ENCODE peak calls at places on chromosomes 13 and 19, in eight cellular contexts. T, M, A, G, B, R, Z and C are unnamed samples.

GRCh38 chr19:35223084-35223790 is 5.3 kb downstream of the FAM187B start:
- DNase-seq in Z (no peak), A (no peak), G (no peak), R (no peak), B (no peak), T (no peak), M (no peak), C (no peak)

GRCh38 chr19:3360494-3361383 is 5.6 kb upstream of the NFIC start:
- DNase-seq in A (no peak), Z (no peak), G (no peak), R (peak), M (peak), B (no peak), T (peak), C (peak)

GRCh38 chr19:40688987-40689338 is 1.5 kb downstream of the NUMBL start:
- DNase-seq in M (no peak), T (no peak), Z (no peak), R (no peak), G (no peak), A (no peak), B (no peak), C (no peak)

GRCh38 chr19:58428617-58429016 is 11.3 kb downstream of the ZNF132 start:
- DNase-seq in B (no peak), Z (no peak), G (no peak), T (no peak), A (no peak), M (no peak), R (no peak), C (no peak)

GRCh38 chr13:66553391-66553790 is 676.7 kb downstream of the PCDH9 start:
- DNase-seq in A (no peak), T (no peak), R (no peak), Z (no peak), B (no peak), M (no peak), G (peak), C (no peak)

GRCh38 chr13:108629353-108629752 is at the start of gene MYO16:
- DNase-seq in Z (no peak), A (no peak), R (no peak), M (no peak), G (no peak), T (no peak), B (no peak), C (no peak)

GRCh38 chr13:110283661-110284516 is 23.1 kb downstream of the COL4A1 start:
- DNase-seq in A (no peak), M (no peak), Z (no peak), G (peak), B (no peak), T (no peak), R (no peak), C (no peak)

GRCh38 chr19:9871626-9872338 is 36.7 kb downstream of the PIN1 start:
- DNase-seq in A (no peak), M (no peak), B (no peak), Z (no peak), T (no peak), G (no peak), R (no peak), C (no peak)

GRCh38 chr19:48686103-48686502 is 9.7 kb upstream of the FUT2 start:
- DNase-seq in M (no peak), B (no peak), A (no peak), R (no peak), G (no peak), Z (no peak), T (no peak), C (no peak)

GRCh38 chr19:5893907-5894703 is 9.5 kb downstream of the NDUFA11 start:
- DNase-seq in Z (no peak), B (no peak), G (no peak), T (peak), M (no peak), A (no peak), R (peak), C (no peak)

GRCh38 chr13:103788061-103788652 is 721.9 kb upstream of the SLC10A2 start:
- DNase-seq in T (peak), M (no peak), A (no peak), B (no peak), G (no peak), Z (no peak), R (peak), C (no peak)

GRCh38 chr13:67136157-67136556 is 94.0 kb downstream of the PCDH9 start:
- DNase-seq in B (no peak), Z (no peak), T (no peak), G (peak), R (no peak), M (no peak), A (no peak), C (no peak)

GRCh38 chr13:110416131-110416584 is 109.1 kb downstream of the COL4A2 start:
- DNase-seq in R (no peak), A (no peak), Z (no peak), T (no peak), M (no peak), B (no peak), G (peak), C (no peak)

GRCh38 chr19:39499082-39499642 is 415 bp downstream of the DLL3 start:
- DNase-seq in A (no peak), T (no peak), Z (no peak), B (no peak), M (no peak), G (no peak), R (no peak), C (no peak)

GRCh38 chr19:3881272-3882040 is 971 bp downstream of the ATCAY start:
- DNase-seq in A (no peak), B (no peak), T (no peak), R (no peak), Z (no peak), G (no peak), M (no peak), C (no peak)

GRCh38 chr19:13797870-13798269 is 2.6 kb downstream of the ZSWIM4 start:
- DNase-seq in G (peak), Z (no peak), T (peak), A (no peak), R (no peak), M (no peak), B (peak), C (no peak)